ENCODE peak calls at places on chromosomes 2 and 18, in ten cellular contexts. V, M, L, P, Q, H, W, I, E and R are unnamed samples.
A peak's percentile ranks its signal among the peaks of the same experiment; 100 is the strongest.

GRCh38 chr18:67864677-67865340 is 348.3 kb upstream of the DSEL start:
- DNase-seq in V (no peak), M (no peak), L (no peak), P (no peak), Q (no peak), H (no peak), W (peak; percentile 34), I (no peak), E (no peak), R (no peak)

GRCh38 chr2:231297108-231297908 is 98.2 kb upstream of the B3GNT7 start:
- DNase-seq in V (peak; percentile 56), M (peak; percentile 31), L (peak; percentile 59), P (peak; percentile 33), Q (peak; percentile 84), H (peak; percentile 57), W (peak; percentile 52), I (peak; percentile 10), E (peak; percentile 68), R (peak; percentile 75)

GRCh38 chr2:106638043-106638442 is 150.9 kb downstream of the CD8B2 start:
- DNase-seq in V (no peak), M (no peak), L (no peak), P (no peak), Q (no peak), H (no peak), W (no peak), I (no peak), E (no peak), R (no peak)

GRCh38 chr2:119841550-119841949 is 81.8 kb downstream of the PTPN4 start:
- DNase-seq in V (no peak), M (no peak), L (no peak), P (no peak), Q (no peak), H (no peak), W (no peak), I (no peak), E (no peak), R (no peak)

GRCh38 chr2:529425-529824 is 147.8 kb downstream of the TMEM18 start:
- DNase-seq in V (no peak), M (no peak), L (no peak), P (no peak), Q (no peak), H (no peak), W (no peak), I (peak; percentile 74), E (no peak), R (no peak)

GRCh38 chr2:2269426-2269825 is 61.6 kb downstream of the MYT1L start:
- DNase-seq in V (no peak), M (no peak), L (no peak), P (no peak), Q (no peak), H (no peak), W (no peak), I (no peak), E (no peak), R (no peak)

GRCh38 chr2:30653847-30654246 is 153.4 kb downstream of the CAPN13 start:
- DNase-seq in V (peak; percentile 54), M (no peak), L (no peak), P (no peak), Q (no peak), H (no peak), W (no peak), I (no peak), E (no peak), R (no peak)

GRCh38 chr2:44964704-44965343 is 23.3 kb downstream of the SIX3 start:
- DNase-seq in V (no peak), M (no peak), L (no peak), P (no peak), Q (no peak), H (no peak), W (no peak), I (no peak), E (no peak), R (no peak)

GRCh38 chr2:46717733-46718121 is 197.9 kb downstream of the MCFD2 start:
- DNase-seq in V (no peak), M (no peak), L (no peak), P (no peak), Q (no peak), H (no peak), W (no peak), I (no peak), E (no peak), R (no peak)

GRCh38 chr2:180006781-180007579 is at the start of gene CWC22:
- DNase-seq in V (peak; percentile 89), M (peak; percentile 92), L (peak; percentile 78), P (peak; percentile 91), Q (peak; percentile 51), H (peak; percentile 91), W (peak; percentile 95), I (peak; percentile 89), E (peak; percentile 89), R (peak; percentile 97)
- TF ChIP-seq POLR2A in V (peak; percentile 26), M (no peak), L (peak; percentile 64), P (peak; percentile 19), Q (peak; percentile 30), H (peak; percentile 21), W (peak; percentile 70), I (peak; percentile 38), E (peak; percentile 49), R (peak; percentile 50)

DNA sequence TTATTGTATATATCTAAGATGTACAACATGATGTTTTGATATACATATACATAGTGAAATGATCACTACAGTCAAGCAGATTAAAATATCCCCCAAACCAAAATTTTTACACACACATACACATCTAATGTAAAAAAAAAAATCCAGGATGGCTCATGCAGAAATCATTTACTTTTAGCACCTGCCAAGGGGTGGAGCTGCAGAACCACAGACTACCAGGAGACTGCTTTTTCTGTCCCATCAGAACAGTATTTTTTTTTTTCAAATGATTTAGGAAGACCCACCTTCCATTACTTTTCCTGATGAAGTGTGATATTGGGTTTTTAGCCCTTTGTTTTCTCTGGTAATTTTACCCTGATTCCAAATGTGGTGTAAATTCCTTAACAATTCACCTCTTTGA is 61.9 kb downstream of the AQP4 start:
- DNase-seq in V (no peak), M (no peak), L (no peak), P (no peak), Q (no peak), H (no peak), W (no peak), I (no peak), E (no peak), R (no peak)
- TF ChIP-seq CTCF in V (no peak), M (no peak), L (no peak), P (no peak), Q (no peak), H (no peak), W (no peak), I (no peak), E (no peak), R (no peak)

GRCh38 chr2:142689206-142689605 is 188.3 kb upstream of the KYNU start:
- DNase-seq in V (no peak), M (no peak), L (no peak), P (no peak), Q (no peak), H (no peak), W (no peak), I (no peak), E (no peak), R (no peak)

GRCh38 chr2:142687509-142687908 is 190.0 kb upstream of the KYNU start:
- DNase-seq in V (no peak), M (no peak), L (no peak), P (no peak), Q (no peak), H (no peak), W (no peak), I (no peak), E (no peak), R (no peak)

GRCh38 chr2:142694282-142694681 is 183.2 kb upstream of the KYNU start:
- DNase-seq in V (no peak), M (no peak), L (no peak), P (no peak), Q (no peak), H (no peak), W (no peak), I (no peak), E (no peak), R (no peak)

GRCh38 chr2:142693171-142693950 is 184.1 kb upstream of the KYNU start:
- DNase-seq in V (no peak), M (no peak), L (no peak), P (no peak), Q (no peak), H (no peak), W (no peak), I (no peak), E (no peak), R (no peak)
- TF ChIP-seq POLR2A in V (no peak), M (no peak), L (no peak), P (no peak), Q (no peak), H (no peak), W (no peak), I (no peak), E (no peak), R (no peak)

GRCh38 chr2:230205034-230205433 is 14.8 kb downstream of the SP110 start:
- DNase-seq in V (no peak), M (no peak), L (no peak), P (no peak), Q (no peak), H (no peak), W (no peak), I (no peak), E (no peak), R (no peak)

GRCh38 chr2:230205721-230206120 is 14.1 kb downstream of the SP110 start:
- DNase-seq in V (no peak), M (no peak), L (no peak), P (no peak), Q (no peak), H (no peak), W (no peak), I (no peak), E (no peak), R (no peak)

GRCh38 chr2:230203110-230203676 is 16.6 kb downstream of the SP110 start:
- DNase-seq in V (peak; percentile 29), M (no peak), L (no peak), P (no peak), Q (no peak), H (no peak), W (no peak), I (no peak), E (peak; percentile 33), R (no peak)

GRCh38 chr2:230202430-230203109 is 17.2 kb downstream of the SP110 start:
- DNase-seq in V (no peak), M (no peak), L (no peak), P (no peak), Q (no peak), H (no peak), W (no peak), I (no peak), E (no peak), R (no peak)
- TF ChIP-seq CTCF in V (no peak), M (no peak), L (no peak), P (no peak), Q (no peak), H (no peak), W (no peak), I (no peak), E (no peak), R (no peak)